ENCODE peak calls at places on chromosome 22, in six cellular contexts. E is GM13976, R is fibroblast of pulmonary artery, M is NCI-H748 treated with DMSO at 0.1 percent for 48 hours, O is iris pigment epithelial cell, V is right lobe of liver. B is an unnamed sample.

GRCh38 chr22:46029574-46030200 is 52.7 kb upstream of the WNT7B start:
- DNase-seq in E (no peak), R (no peak), M (no peak), O (no peak), V (peak; percentile 38), B (no peak)

GRCh38 chr22:22078329-22078728 is 95.7 kb upstream of the TOP3B start:
- DNase-seq in E (no peak), R (no peak), M (no peak), O (no peak), V (no peak), B (no peak)

GRCh38 chr22:46007848-46008261 is 30.9 kb upstream of the WNT7B start:
- DNase-seq in E (no peak), R (peak; percentile 96), M (no peak), O (peak; percentile 62), V (peak; percentile 56), B (no peak)

GRCh38 chr22:26599505-26599904 is 9.6 kb upstream of the TPST2 start:
- DNase-seq in E (no peak), R (no peak), M (no peak), O (no peak), V (no peak), B (no peak)

GRCh38 chr22:30968015-30968923 is at the start of gene MORC2:
- DNase-seq in E (no peak), R (peak; percentile 69), M (peak; percentile 8), O (peak; percentile 65), V (peak; percentile 84), B (peak; percentile 74)

GRCh38 chr22:42688241-42688913 is 32.3 kb downstream of the A4GALT start:
- DNase-seq in E (no peak), R (peak; percentile 95), M (peak; percentile 16), O (peak; percentile 92), V (peak; percentile 88), B (peak; percentile 59)

GRCh38 chr22:20283674-20284066 is 15.6 kb upstream of the RTN4R start:
- DNase-seq in E (no peak), R (no peak), M (no peak), O (no peak), V (no peak), B (no peak)

GRCh38 chr22:39254789-39255298 is 10.1 kb upstream of the PDGFB start:
- DNase-seq in E (peak; percentile 92), R (peak; percentile 41), M (no peak), O (peak; percentile 77), V (no peak), B (no peak)

GRCh38 chr22:28366856-28367255 is 312.8 kb downstream of the TTC28 start:
- DNase-seq in E (no peak), R (no peak), M (no peak), O (no peak), V (no peak), B (no peak)

B was measured in WERI-Rb-1.